ENCODE peak calls at places on chromosomes 2 and 18, in five cellular contexts. Q is HepG2, L is K562, H is H1, I is GM12878. K is an unnamed sample. For H3K4me1, the result is how much of the 10 kb centered on the place peaks cover.

GRCh38 chr2:140624188-140624587 is 1506.6 kb downstream of the LRP1B start:
- DNase-seq in Q (no peak), H (no peak), I (no peak), L (no peak), K (no peak)

GRCh38 chr2:149613712-149614111 is 26.1 kb upstream of the MMADHC start:
- DNase-seq in Q (no peak), H (no peak), I (no peak), L (no peak), K (no peak)

GRCh38 chr18:45447364-45448265 is 167.7 kb upstream of the SLC14A2 start:
- DNase-seq in L (no peak), Q (no peak), H (no peak), I (no peak), K (no peak)

GRCh38 chr2:146701183-146701582 is 1143.6 kb upstream of the ACVR2A start:
- DNase-seq in Q (no peak), L (no peak), I (no peak), H (peak), K (peak)

GRCh38 chr18:36496022-36496421 is 198.5 kb downstream of the FHOD3 start:
- DNase-seq in L (no peak), Q (no peak), I (no peak), H (no peak), K (no peak)

GRCh38 chr2:133710613-133711012 is 142.3 kb upstream of the NCKAP5 start:
- DNase-seq in H (no peak), L (no peak), I (no peak), Q (no peak), K (no peak)

GRCh38 chr2:173288561-173288960 is 66.1 kb upstream of the CDCA7 start:
- DNase-seq in L (no peak), H (no peak), Q (no peak), I (no peak), K (no peak)

GRCh38 chr2:27705851-27706622 is 42.3 kb downstream of the SLC4A1AP start:
- DNase-seq in H (no peak), I (no peak), L (no peak), Q (peak), K (no peak)

GRCh38 chr18:23057096-23057495 is 78.2 kb upstream of the CABLES1 start:
- DNase-seq in L (no peak), I (no peak), H (no peak), Q (no peak), K (no peak)

GRCh38 chr2:65579506-65580235 is 147.3 kb upstream of the SPRED2 start:
- DNase-seq in L (no peak), Q (no peak), H (no peak), I (no peak), K (peak)

GRCh38 chr2:241268306-241268705 is 47.2 kb downstream of the HDLBP start:
- DNase-seq in H (no peak), Q (no peak), I (no peak), L (no peak), K (no peak)

GRCh38 chr2:128292599-128293425 is 25.9 kb downstream of the HS6ST1 start:
- DNase-seq in I (no peak), L (no peak), H (no peak), Q (no peak), K (no peak)

GRCh38 chr18:66557091-66557490 is 46.8 kb downstream of the CDH19 start:
- DNase-seq in I (no peak), H (no peak), Q (no peak), L (no peak), K (no peak)

GRCh38 chr2:15159751-15160177 is 401.4 kb downstream of the NBAS start:
- DNase-seq in I (no peak), Q (peak), H (no peak), L (no peak), K (peak)

GRCh38 chr2:76314621-76315020 is 603.9 kb upstream of the GCFC2 start:
- DNase-seq in I (no peak), Q (no peak), L (no peak), H (no peak), K (no peak)

GRCh38 chr2:169796441-169796840 is 2.2 kb upstream of the SSB start:
- DNase-seq in L (no peak), H (no peak), Q (no peak), I (no peak), K (no peak)

GRCh38 chr18:22314001-22314400 is 103.7 kb downstream of the CTAGE1 start:
- DNase-seq in Q (no peak), H (no peak), I (no peak), L (no peak), K (no peak)

GRCh38 chr2:62774555-62775366 is 69.2 kb downstream of the EHBP1 start:
- DNase-seq in L (peak), I (peak), Q (peak), H (no peak), K (peak)

GRCh38 chr2:71353247-71353646 is 21.7 kb downstream of the ZNF638 start:
- DNase-seq in Q (no peak), I (peak), H (no peak), L (no peak), K (no peak)

GRCh38 chr18:29711931-29712330 is 1330.6 kb downstream of the DSC3 start:
- DNase-seq in L (no peak), Q (no peak), H (peak), I (no peak), K (peak)

GRCh38 chr2:174023591-174024523 is 58.7 kb upstream of the SP3 start:
- DNase-seq in H (no peak), L (no peak), Q (peak), I (no peak), K (peak)

GRCh38 chr2:69437751-69438154 is 518 bp upstream of the NFU1 start:
- DNase-seq in L (no peak), Q (no peak), I (no peak), H (no peak), K (no peak)

GRCh38 chr2:102304711-102305591 is 6.4 kb upstream of the IL1RL1 start:
- DNase-seq in Q (no peak), H (no peak), L (no peak), I (no peak), K (no peak)

GRCh38 chr18:69064063-69064462 is 266.2 kb downstream of the CCDC102B start:
- DNase-seq in I (no peak), H (no peak), L (no peak), Q (no peak), K (no peak)

GRCh38 chr2:157903626-157904025 is 27.5 kb upstream of the ACVR1 start:
- DNase-seq in Q (no peak), L (no peak), I (no peak), H (no peak), K (no peak)

GRCh38 chr2:81675651-81676050 is 1371.1 kb upstream of the LRRTM1 start:
- DNase-seq in H (no peak), Q (no peak), L (no peak), I (no peak), K (no peak)

GRCh38 chr2:29066271-29066860 is 8.0 kb downstream of the PCARE start:
- DNase-seq in Q (peak), I (no peak), L (no peak), H (no peak), K (no peak)

GRCh38 chr2:204669386-204669785 is 124.1 kb downstream of the PARD3B start:
- DNase-seq in I (no peak), L (no peak), H (no peak), Q (no peak), K (no peak)

GRCh38 chr2:234291765-234292204 is 205.1 kb downstream of the ARL4C start:
- DNase-seq in H (no peak), I (no peak), L (no peak), Q (no peak), K (no peak)

GRCh38 chr18:53864758-53865157 is 359.7 kb downstream of the MBD2 start:
- DNase-seq in H (no peak), I (no peak), L (no peak), Q (no peak), K (peak)

GRCh38 chr18:13264091-13264777 is 45.7 kb downstream of the LDLRAD4 start:
- DNase-seq in H (no peak), I (no peak), Q (no peak), L (no peak), K (no peak)

GRCh38 chr2:116810071-116810470 is 1004.4 kb upstream of the DDX18 start:
- DNase-seq in Q (no peak), L (no peak), H (no peak), I (no peak), K (no peak)

GRCh38 chr2:46780801-46781445 is 134.7 kb downstream of the MCFD2 start:
- DNase-seq in Q (peak), L (peak), H (peak), I (no peak), K (peak)

GRCh38 chr2:45860136-45861106 is 208.9 kb downstream of the PRKCE start:
- DNase-seq in I (no peak), H (no peak), L (no peak), Q (peak), K (peak)

GRCh38 chr2:153509133-153509532 is 30.6 kb upstream of the RPRM start:
- DNase-seq in I (no peak), H (no peak), Q (no peak), L (no peak), K (peak)

GRCh38 chr2:159000072-159000471 is 31.6 kb downstream of the TANC1 start:
- DNase-seq in H (no peak), Q (no peak), L (no peak), I (no peak), K (no peak)
- H3K4me1 ChIP-seq in H (under half), Q (half or more), L (under half), I (under half), K (under half)

DNA sequence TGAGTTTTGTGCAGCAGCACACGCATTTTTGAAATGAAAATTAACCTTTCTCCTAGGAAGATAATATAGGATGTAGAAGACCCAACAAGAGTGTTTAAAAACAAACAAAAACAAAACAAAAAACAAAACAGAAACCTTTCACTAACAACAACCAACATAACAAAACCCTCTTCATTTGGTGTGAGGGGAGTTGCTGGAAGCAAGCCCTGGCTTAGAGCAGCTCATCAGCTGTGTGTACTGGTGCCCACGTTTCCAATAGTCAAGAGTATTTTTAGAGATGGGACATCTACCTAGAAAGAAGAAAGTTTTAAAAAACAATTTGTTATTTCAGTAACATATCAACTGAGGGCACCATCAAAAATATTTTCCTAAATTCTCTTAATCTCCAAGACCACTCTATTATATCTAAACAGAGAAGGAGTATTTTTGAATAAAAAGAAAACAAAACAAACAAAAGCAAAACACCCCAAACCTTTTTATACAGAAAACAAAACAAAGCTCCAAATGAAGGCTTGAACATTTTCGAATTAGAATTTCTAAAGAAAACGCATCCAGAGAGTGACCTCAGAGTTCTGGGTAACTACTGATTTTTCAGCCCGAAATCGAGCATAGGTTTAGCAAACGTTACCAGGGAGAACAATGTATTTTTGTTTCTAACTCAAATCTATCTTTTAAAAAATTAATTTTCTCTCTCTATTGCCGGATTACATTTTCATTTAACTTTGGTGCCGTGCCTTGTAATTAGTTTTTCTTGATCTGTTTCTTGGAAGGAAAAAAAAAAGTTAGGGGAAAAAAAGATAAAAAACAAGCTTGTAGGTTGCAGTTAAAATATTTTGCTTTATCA is 134.6 kb downstream of the INSIG2 start:
- DNase-seq in Q (no peak), L (no peak), I (no peak), H (no peak), K (no peak)
- H3K4me2 ChIP-seq in Q (no peak), L (no peak), I (peak), H (peak), K (peak)

GRCh38 chr2:217165547-217165946 is 305.7 kb upstream of the TNP1 start:
- DNase-seq in H (no peak), I (no peak), L (no peak), Q (no peak), K (no peak)

GRCh38 chr2:217168396-217168795 is 308.5 kb upstream of the TNP1 start:
- DNase-seq in H (no peak), Q (no peak), I (no peak), L (no peak), K (no peak)

GRCh38 chr2:217167531-217167930 is 307.7 kb upstream of the TNP1 start:
- DNase-seq in Q (no peak), H (no peak), I (no peak), L (no peak), K (no peak)

GRCh38 chr2:217164008-217164407 is 304.1 kb upstream of the TNP1 start:
- DNase-seq in H (no peak), I (no peak), Q (no peak), L (no peak), K (no peak)

DNA sequence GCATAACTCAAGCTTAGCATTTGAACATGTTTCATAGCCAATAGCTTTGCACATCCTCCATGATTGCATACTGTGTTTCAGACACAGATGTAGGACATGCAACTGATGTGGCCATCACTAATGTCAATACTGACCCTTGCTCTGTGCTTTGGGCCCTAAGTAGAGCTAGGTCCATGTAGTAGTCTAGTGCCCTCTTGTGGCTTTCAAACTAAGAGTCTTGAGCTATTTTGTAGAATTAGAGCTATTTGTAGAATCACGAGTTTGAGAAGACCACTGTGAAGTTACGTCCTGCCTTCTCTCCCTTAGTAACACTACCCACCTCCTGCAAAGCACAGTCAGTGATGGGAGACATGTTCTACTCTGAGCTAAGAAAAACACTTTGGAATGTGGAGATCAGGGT is 306.4 kb upstream of the TNP1 start:
- DNase-seq in H (no peak), L (peak), Q (peak), I (peak), K (peak)
- TF ChIP-seq CREB1 in H (no peak), L (no peak), Q (no peak), I (no peak), K (no peak)

GRCh38 chr2:238596571-238597551 is 170.1 kb downstream of the ASB1 start:
- DNase-seq in L (no peak), I (no peak), Q (peak), H (no peak), K (no peak)

GRCh38 chr2:238599549-238600505 is 173.1 kb downstream of the ASB1 start:
- DNase-seq in I (no peak), H (no peak), Q (no peak), L (no peak), K (no peak)

GRCh38 chr2:238598802-238599530 is 172.2 kb downstream of the ASB1 start:
- DNase-seq in I (no peak), Q (no peak), H (no peak), L (no peak), K (no peak)

GRCh38 chr2:238595750-238596570 is 169.2 kb downstream of the ASB1 start:
- DNase-seq in I (no peak), Q (no peak), H (no peak), L (no peak), K (no peak)

DNA sequence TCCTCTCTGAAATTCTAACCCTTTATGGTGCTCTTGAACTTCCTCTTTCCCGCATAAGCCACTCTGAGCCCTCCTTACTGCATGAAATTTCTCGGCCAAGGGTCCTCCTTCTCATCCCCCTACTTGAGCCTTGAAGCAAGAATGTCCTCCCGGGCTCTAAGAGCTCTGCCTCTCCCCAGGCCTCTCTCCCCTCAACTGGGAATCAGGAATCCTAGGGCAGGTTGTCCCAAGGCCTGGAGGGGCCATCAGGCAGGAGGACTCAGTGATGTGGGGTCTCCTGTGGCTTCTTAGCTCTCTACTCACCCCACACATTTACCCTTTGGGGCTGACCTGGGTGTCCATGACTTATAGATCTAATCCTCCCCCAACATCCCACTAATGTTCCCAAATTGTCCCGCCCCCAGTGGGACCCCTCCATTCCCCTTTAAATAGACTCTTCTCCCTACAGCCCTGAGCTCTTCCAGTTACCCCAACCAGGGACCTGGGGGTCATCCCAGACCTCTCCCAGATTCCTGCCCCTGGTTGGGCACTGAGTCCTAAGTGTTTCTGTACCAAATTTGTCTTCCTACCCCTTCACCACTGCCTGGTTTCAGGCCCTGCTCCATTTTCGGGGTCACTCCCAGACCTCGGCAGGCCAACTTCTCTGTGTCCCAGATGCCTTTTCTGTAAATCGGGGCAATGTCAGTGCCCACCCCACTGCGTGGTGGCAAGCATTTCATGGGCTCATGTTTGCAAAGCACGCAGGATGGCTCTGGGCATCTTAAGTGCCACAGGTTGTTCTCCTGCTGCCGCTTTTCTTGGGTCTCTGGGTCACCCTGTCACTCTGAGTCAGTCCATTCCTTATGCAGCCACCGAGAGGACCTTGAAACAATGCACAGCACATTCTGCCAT is 171.2 kb downstream of the ASB1 start:
- DNase-seq in Q (no peak), H (no peak), L (no peak), I (no peak), K (no peak)
- H3K4me1 ChIP-seq in Q (under half), H (under half), L (under half), I (under half), K (under half)

GRCh38 chr18:63213331-63213900 is 106.2 kb downstream of the BCL2 start:
- DNase-seq in H (no peak), L (no peak), I (no peak), Q (no peak), K (no peak)
- H3K4me2 ChIP-seq in H (no peak), L (no peak), I (peak), Q (no peak), K (no peak)

GRCh38 chr18:49041677-49042570 is 91.2 kb upstream of the SMAD7 start:
- DNase-seq in H (no peak), I (no peak), L (no peak), Q (peak), K (peak)
- TF ChIP-seq CREB1 in H (no peak), I (no peak), L (no peak), Q (no peak), K (no peak)

DNA sequence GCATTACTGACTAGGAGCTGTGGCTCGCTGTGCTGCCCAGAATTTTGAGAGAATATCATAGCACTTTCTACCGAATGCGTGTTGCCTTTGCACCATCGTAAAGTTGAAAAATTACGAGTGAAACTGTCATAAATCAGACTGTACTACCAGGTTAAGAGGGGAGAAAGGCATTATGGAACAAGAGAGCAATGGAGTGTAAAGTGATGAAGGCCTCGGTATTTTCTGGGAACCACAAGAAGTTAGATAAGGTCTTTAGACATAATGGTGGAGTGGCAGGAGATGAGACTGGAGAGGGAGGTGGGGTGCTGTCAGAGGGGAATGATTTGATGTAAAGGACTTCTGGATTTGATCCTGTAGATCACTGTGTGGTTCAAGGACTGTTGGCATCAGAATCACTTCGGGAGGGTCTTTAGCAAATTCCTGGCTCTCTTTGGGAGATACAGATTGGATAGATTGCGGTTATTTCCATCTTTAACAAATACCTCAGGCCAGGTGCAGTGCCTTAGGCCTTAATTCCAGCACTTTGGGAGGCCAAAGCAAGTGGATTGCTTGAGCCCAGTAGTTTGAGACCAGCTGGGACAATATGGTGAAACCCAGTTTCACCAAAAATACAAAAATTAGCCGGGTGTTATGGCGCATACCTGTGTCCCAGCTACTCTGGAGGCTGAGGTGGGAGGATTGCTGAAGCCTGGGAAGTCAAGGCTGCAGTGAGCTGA is 4.9 kb upstream of the ADGRF3 start:
- DNase-seq in L (no peak), I (no peak), Q (no peak), H (no peak), K (no peak)
- H3K4me1 ChIP-seq in L (under half), I (under half), Q (under half), H (under half), K (under half)